ENCODE peak calls at places on chromosomes 5 and 9, in seven cellular contexts. L is right lobe of liver, A is sigmoid colon, K is IMR-90, W is tibial nerve, Q is body of pancreas, D is prostate gland. C is an unnamed sample.

GRCh38 chr9:68717554-68718453 is 12.8 kb downstream of the PIP5K1B start:
- DNase-seq in L (no peak), A (no peak), K (no peak), W (no peak), Q (no peak), D (no peak), C (no peak)

GRCh38 chr5:158519433-158520025 is 580.2 kb downstream of the EBF1 start:
- DNase-seq in L (no peak), A (no peak), K (no peak), W (no peak), Q (no peak), D (no peak), C (no peak)

GRCh38 chr5:94181940-94182339 is 436.5 kb downstream of the KIAA0825 start:
- DNase-seq in L (no peak), A (no peak), K (peak), W (no peak), Q (no peak), D (no peak), C (no peak)

GRCh38 chr5:34621280-34622045 is 34.7 kb upstream of the RAI14 start:
- DNase-seq in L (no peak), A (no peak), K (peak), W (no peak), Q (no peak), D (no peak), C (no peak)

GRCh38 chr5:25419684-25420083 is 774.9 kb upstream of the CDH10 start:
- DNase-seq in L (no peak), A (no peak), K (no peak), W (no peak), Q (no peak), D (no peak), C (no peak)

GRCh38 chr9:73701415-73702057 is 549.9 kb downstream of the ANXA1 start:
- DNase-seq in L (no peak), A (no peak), K (no peak), W (no peak), Q (no peak), D (peak), C (no peak)

GRCh38 chr5:54385994-54386393 is 69.5 kb upstream of the HSPB3 start:
- DNase-seq in L (no peak), A (no peak), K (no peak), W (no peak), Q (no peak), D (no peak), C (no peak)

GRCh38 chr5:11955386-11955785 is 51.1 kb upstream of the CTNND2 start:
- DNase-seq in L (no peak), A (no peak), K (no peak), W (no peak), Q (no peak), D (no peak), C (no peak)

GRCh38 chr9:136093995-136094881 is 851 bp downstream of the NACC2 start:
- DNase-seq in L (peak), A (peak), K (peak), W (peak), Q (peak), D (peak), C (peak)

GRCh38 chr9:29976981-29977380 is 2403.7 kb upstream of the C9orf72 start:
- DNase-seq in L (no peak), A (no peak), K (no peak), W (no peak), Q (no peak), D (no peak), C (no peak)

GRCh38 chr5:78269088-78269703 is 25.3 kb downstream of the AP3B1 start:
- DNase-seq in L (no peak), A (no peak), K (peak), W (no peak), Q (no peak), D (no peak), C (no peak)

GRCh38 chr5:119570935-119571334 is 58.4 kb upstream of the FAM170A start:
- DNase-seq in L (no peak), A (no peak), K (no peak), W (no peak), Q (no peak), D (no peak), C (no peak)

GRCh38 chr9:101158361-101158760 is 129.8 kb downstream of the PLPPR1 start:
- DNase-seq in L (no peak), A (no peak), K (no peak), W (no peak), Q (no peak), D (no peak), C (no peak)

GRCh38 chr9:107351382-107352045 is 68.4 kb downstream of the RAD23B start:
- DNase-seq in L (no peak), A (no peak), K (no peak), W (no peak), Q (no peak), D (peak), C (no peak)
- TF ChIP-seq POLR2A in L (no peak), A (no peak), K (no peak), W (no peak), Q (no peak), D (no peak), C (no peak)

GRCh38 chr5:149731617-149732400 is 1.7 kb downstream of the PPARGC1B start:
- DNase-seq in L (peak), A (peak), K (peak), W (peak), Q (peak), D (peak), C (peak)

GRCh38 chr5:149731332-149731616 is 1.2 kb downstream of the PPARGC1B start:
- DNase-seq in L (no peak), A (no peak), K (no peak), W (no peak), Q (no peak), D (no peak), C (no peak)

GRCh38 chr5:149730620-149731331 is 666 bp downstream of the PPARGC1B start:
- DNase-seq in L (peak), A (peak), K (no peak), W (no peak), Q (peak), D (peak), C (peak)

GRCh38 chr5:149733129-149733900 is 3.2 kb downstream of the PPARGC1B start:
- DNase-seq in L (peak), A (no peak), K (no peak), W (no peak), Q (no peak), D (no peak), C (no peak)

DNA sequence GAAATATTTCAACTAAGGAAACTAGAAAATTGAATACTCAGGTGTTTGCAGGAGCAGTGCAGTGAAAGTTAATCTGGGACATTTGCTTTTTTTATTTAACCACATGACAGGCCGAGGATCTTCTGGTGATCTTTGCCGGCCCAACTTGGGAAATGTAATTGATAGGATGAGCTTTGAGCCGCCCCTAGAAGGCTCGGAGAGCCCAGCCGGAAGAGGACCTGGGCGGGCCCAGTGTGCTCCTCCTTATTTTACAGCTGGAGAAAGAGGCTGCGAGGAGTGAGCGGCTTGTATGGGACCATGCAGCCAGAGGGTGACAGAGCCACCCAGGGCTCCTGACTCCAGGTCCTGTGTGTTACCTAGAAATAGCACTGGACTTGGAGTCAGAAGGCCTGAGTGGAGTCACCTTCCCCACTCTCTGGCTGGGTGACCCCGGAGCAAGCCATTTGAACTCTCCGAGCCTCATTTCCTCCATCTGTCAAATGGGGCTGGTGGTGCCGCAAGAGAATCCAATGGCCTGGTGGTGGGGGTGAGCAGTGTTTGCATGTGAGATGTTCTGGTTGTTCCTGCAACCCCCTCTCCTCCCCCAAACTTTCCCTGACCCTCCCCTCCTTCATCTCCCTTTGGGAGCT is 2.5 kb downstream of the PPARGC1B start:
- DNase-seq in L (peak), A (peak), K (no peak), W (no peak), Q (no peak), D (peak), C (no peak)
- TF ChIP-seq POLR2A in L (no peak), A (peak), K (no peak), W (no peak), Q (no peak), D (no peak), C (no peak)

GRCh38 chr5:107501965-107502691 is 168.6 kb downstream of the EFNA5 start:
- DNase-seq in L (no peak), A (no peak), K (peak), W (no peak), Q (no peak), D (no peak), C (peak)
- TF ChIP-seq POLR2A in L (no peak), A (no peak), K (no peak), W (no peak), Q (no peak), D (no peak), C (no peak)

GRCh38 chr9:113373255-113373654 is 3.5 kb downstream of the HDHD3 start:
- DNase-seq in L (no peak), A (no peak), K (no peak), W (no peak), Q (no peak), D (no peak), C (no peak)

GRCh38 chr9:113375057-113376023 is 1.4 kb downstream of the HDHD3 start:
- DNase-seq in L (no peak), A (no peak), K (peak), W (no peak), Q (peak), D (no peak), C (peak)

GRCh38 chr9:113373676-113374392 is 3.0 kb downstream of the HDHD3 start:
- DNase-seq in L (no peak), A (no peak), K (no peak), W (no peak), Q (no peak), D (no peak), C (no peak)

GRCh38 chr9:113380869-113381378 is 4.1 kb upstream of the HDHD3 start:
- DNase-seq in L (no peak), A (no peak), K (no peak), W (no peak), Q (no peak), D (no peak), C (no peak)

DNA sequence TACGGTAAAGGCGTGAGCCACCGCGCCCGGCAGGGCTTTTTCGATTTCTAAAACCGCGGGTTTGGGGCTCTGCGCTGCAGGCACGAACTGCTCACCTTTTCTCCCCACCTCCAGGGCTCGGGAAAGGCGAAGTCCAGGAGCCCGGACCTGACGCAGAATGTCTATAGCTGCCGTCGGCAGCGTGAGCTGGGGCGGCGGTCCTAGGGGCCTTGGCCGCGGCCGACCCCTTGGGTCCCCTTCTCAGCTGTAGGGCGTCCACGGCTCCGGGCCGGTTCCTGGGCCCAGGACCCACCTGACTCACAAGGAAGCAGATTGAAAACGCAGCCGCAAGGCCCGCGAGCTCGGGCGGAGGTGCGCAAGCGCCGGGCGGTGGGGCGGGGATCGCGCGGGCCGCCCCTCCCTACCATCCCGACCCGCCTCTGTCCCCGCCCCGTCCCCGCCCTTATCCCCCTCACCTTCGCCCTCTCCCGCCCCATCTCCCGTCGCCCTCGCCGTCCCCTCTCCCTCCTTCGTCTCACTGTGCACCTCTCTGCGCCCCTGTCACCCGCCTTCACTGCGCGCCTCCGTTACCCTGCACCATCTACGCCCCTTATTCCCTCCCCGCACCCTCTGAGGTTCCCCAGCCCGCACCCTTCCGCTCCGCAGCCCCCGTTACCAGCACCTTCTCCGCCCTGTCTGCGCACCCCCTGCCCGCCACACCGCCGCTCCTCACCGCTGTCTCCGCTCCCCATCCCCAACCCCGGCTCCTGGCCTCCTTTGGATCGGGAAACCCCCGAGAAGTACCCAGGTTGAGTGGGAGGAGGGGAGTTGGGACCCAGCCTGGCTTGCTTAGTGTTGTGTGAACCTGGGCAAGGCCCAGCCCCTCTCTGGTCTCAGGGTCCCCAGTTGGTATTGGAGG is at the start of gene HDHD3:
- DNase-seq in L (peak), A (peak), K (peak), W (peak), Q (peak), D (peak), C (peak)
- TF ChIP-seq POLR2A in L (peak), A (peak), K (no peak), W (peak), Q (peak), D (peak), C (peak)

GRCh38 chr5:59358005-59358404 is 535.5 kb downstream of the PDE4D start:
- DNase-seq in L (no peak), A (no peak), K (no peak), W (no peak), Q (no peak), D (no peak), C (no peak)

GRCh38 chr5:59357421-59357977 is 536.0 kb downstream of the PDE4D start:
- DNase-seq in L (no peak), A (no peak), K (peak), W (no peak), Q (no peak), D (no peak), C (no peak)

GRCh38 chr5:59356813-59357381 is 536.6 kb downstream of the PDE4D start:
- DNase-seq in L (peak), A (peak), K (no peak), W (no peak), Q (no peak), D (no peak), C (no peak)

GRCh38 chr5:59360130-59360555 is 533.4 kb downstream of the PDE4D start:
- DNase-seq in L (no peak), A (no peak), K (no peak), W (no peak), Q (no peak), D (no peak), C (no peak)

GRCh38 chr5:59358497-59358896 is 535.0 kb downstream of the PDE4D start:
- DNase-seq in L (no peak), A (peak), K (peak), W (no peak), Q (no peak), D (no peak), C (no peak)
- TF ChIP-seq POLR2A in L (no peak), A (no peak), K (no peak), W (no peak), Q (no peak), D (no peak), C (no peak)

GRCh38 chr9:128455849-128456612 is at the start of gene ODF2:
- DNase-seq in L (peak), A (peak), K (peak), W (peak), Q (peak), D (peak), C (peak)
- TF ChIP-seq POLR2A in L (peak), A (peak), K (peak), W (peak), Q (peak), D (peak), C (peak)

GRCh38 chr5:151257731-151258715 is 5.0 kb downstream of the GM2A start:
- DNase-seq in L (no peak), A (no peak), K (peak), W (no peak), Q (no peak), D (no peak), C (no peak)
- TF ChIP-seq POLR2A in L (no peak), A (no peak), K (no peak), W (no peak), Q (no peak), D (no peak), C (no peak)

GRCh38 chr5:106876298-106876622 is 794.5 kb downstream of the EFNA5 start:
- DNase-seq in L (no peak), A (no peak), K (no peak), W (no peak), Q (no peak), D (no peak), C (no peak)

GRCh38 chr5:106875591-106876297 is 795.0 kb downstream of the EFNA5 start:
- DNase-seq in L (no peak), A (no peak), K (peak), W (peak), Q (peak), D (no peak), C (peak)

GRCh38 chr5:106874974-106875373 is 795.8 kb downstream of the EFNA5 start:
- DNase-seq in L (no peak), A (no peak), K (no peak), W (no peak), Q (no peak), D (no peak), C (no peak)

GRCh38 chr5:106874531-106874930 is 796.2 kb downstream of the EFNA5 start:
- DNase-seq in L (no peak), A (no peak), K (no peak), W (no peak), Q (no peak), D (no peak), C (no peak)

DNA sequence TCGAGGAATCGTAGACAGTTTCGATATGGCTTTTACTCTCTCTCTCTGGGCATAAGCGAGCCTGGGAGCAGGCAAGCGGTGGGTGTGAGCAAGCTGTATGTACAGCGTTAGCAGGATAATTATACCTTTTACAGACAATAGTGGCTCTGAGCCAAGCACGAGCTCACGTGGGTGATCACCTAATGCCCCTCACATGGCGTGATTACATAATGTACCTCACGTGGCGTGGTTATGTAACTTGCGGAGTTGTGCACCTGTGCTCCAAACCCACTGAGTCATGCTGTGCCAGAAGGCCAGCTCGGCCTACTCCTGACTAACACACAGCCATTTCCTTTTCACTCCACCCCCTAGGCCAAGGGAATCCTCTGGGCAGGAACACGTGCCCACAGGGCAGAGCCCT is 797.2 kb downstream of the EFNA5 start:
- DNase-seq in L (no peak), A (no peak), K (no peak), W (no peak), Q (peak), D (no peak), C (no peak)
- TF ChIP-seq POLR2A in L (no peak), A (no peak), K (no peak), W (no peak), Q (no peak), D (no peak), C (no peak)

GRCh38 chr5:57441557-57441956 is 41.1 kb downstream of the ACTBL2 start:
- DNase-seq in L (no peak), A (no peak), K (peak), W (no peak), Q (no peak), D (no peak), C (peak)
- TF ChIP-seq POLR2A in L (no peak), A (no peak), K (no peak), W (no peak), Q (no peak), D (no peak), C (no peak)

DNA sequence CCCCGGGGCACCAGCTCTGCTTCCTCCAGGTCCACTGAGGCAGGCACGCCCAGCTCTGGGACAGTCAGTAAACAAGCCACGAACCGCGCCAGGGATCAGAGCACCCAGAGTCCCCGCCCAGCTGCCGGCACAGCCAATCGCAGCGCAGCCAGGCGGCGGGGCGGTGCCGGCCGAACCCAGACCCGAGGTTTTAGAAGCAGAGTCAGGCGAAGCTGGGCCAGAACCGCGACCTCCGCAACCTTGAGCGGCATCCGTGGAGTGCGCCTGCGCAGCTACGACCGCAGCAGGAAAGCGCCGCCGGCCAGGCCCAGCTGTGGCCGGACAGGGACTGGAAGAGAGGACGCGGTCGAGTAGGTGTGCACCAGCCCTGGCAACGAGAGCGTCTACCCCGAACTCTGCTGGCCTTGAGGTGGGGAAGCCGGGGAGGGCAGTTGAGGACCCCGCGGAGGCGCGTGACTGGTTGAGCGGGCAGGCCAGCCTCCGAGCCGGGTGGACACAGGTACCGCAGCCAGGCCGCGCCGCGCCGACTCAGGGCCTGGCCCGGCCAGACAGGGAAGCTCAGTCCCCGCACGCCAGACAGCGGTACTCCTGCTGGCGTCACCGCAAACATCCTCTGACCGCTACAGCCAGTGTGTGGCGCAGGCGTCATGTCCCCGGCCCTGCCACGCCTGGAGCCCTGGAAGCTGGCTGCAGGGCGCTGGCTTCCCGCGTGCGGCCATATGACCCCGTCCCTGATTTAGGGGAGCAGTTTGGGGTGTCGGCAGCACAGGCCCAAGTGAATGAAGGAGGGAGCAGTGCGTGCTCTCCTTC is at the start of gene CTSL:
- DNase-seq in L (peak), A (peak), K (peak), W (peak), Q (peak), D (peak), C (peak)
- TF ChIP-seq POLR2A in L (peak), A (peak), K (peak), W (peak), Q (peak), D (peak), C (peak)

C was measured in H54.